ENCODE peak calls at places on chromosomes 3 and 15, in four cellular contexts. L is astrocyte of the cerebellum, G is retinal pigment epithelial cell, B is tibial artery. E is an unnamed sample.

GRCh38 chr3:113241292-113242033 is 30.1 kb downstream of the BOC start:
- DNase-seq in L (no peak), G (no peak), B (no peak), E (no peak)

GRCh38 chr15:29270169-29270955 is 740 bp upstream of the NSMCE3 start:
- DNase-seq in L (no peak), G (peak), B (no peak), E (no peak)

GRCh38 chr3:30198162-30198561 is 408.2 kb upstream of the TGFBR2 start:
- DNase-seq in L (no peak), G (no peak), B (no peak), E (no peak)

GRCh38 chr15:72859023-72859756 is 75.6 kb upstream of the ADPGK start:
- DNase-seq in L (no peak), G (no peak), B (no peak), E (no peak)

GRCh38 chr3:44831241-44831640 is 30.5 kb upstream of the TMEM42 start:
- DNase-seq in L (no peak), G (no peak), B (no peak), E (no peak)

GRCh38 chr3:179493260-179493659 is 42.0 kb upstream of the GNB4 start:
- DNase-seq in L (no peak), G (no peak), B (no peak), E (no peak)

GRCh38 chr3:186099178-186099577 is 9.7 kb downstream of the ETV5 start:
- DNase-seq in L (peak), G (peak), B (peak), E (no peak)

GRCh38 chr3:35709691-35710090 is 70.4 kb downstream of the ARPP21 start:
- DNase-seq in L (peak), G (no peak), B (no peak), E (no peak)

GRCh38 chr3:58998476-58999117 is 51.2 kb downstream of the CFAP20DC start:
- DNase-seq in L (peak), G (peak), B (no peak), E (peak)

GRCh38 chr3:183058351-183058750 is 40.9 kb downstream of the MCCC1 start:
- DNase-seq in L (no peak), G (no peak), B (no peak), E (no peak)

GRCh38 chr3:133468251-133468721 is 68.4 kb downstream of the BFSP2 start:
- DNase-seq in L (no peak), G (no peak), B (no peak), E (no peak)

GRCh38 chr3:51982352-51982837 is 940 bp upstream of the ACY1 start:
- DNase-seq in L (no peak), G (no peak), B (no peak), E (no peak)

GRCh38 chr3:132268956-132269355 is 48.3 kb upstream of the ACP3 start:
- DNase-seq in L (no peak), G (no peak), B (no peak), E (no peak)
- TF ChIP-seq CTCF in L (peak), G (peak), B (no peak), E (peak)

GRCh38 chr3:38707730-38708129 is 58.2 kb upstream of the SCN5A start:
- DNase-seq in L (no peak), G (no peak), B (no peak), E (no peak)
- TF ChIP-seq CTCF in L (peak), G (peak), B (no peak), E (peak)

GRCh38 chr3:175956964-175957363 is 1097.8 kb downstream of the NAALADL2 start:
- DNase-seq in L (no peak), G (no peak), B (no peak), E (no peak)
- TF ChIP-seq CTCF in L (peak), G (peak), B (no peak), E (peak)

GRCh38 chr3:55720614-55721013 is 233.5 kb upstream of the WNT5A start:
- DNase-seq in L (peak), G (no peak), B (no peak), E (peak)
- TF ChIP-seq CTCF in L (peak), G (no peak), B (no peak), E (peak)

GRCh38 chr3:128320551-128321340 is 145.9 kb downstream of the DNAJB8 start:
- DNase-seq in L (no peak), G (no peak), B (no peak), E (no peak)

GRCh38 chr3:128319741-128320141 is 146.9 kb downstream of the DNAJB8 start:
- DNase-seq in L (no peak), G (no peak), B (no peak), E (no peak)

GRCh38 chr3:128322030-128323022 is 144.4 kb downstream of the DNAJB8 start:
- DNase-seq in L (no peak), G (no peak), B (no peak), E (no peak)

GRCh38 chr3:128323206-128324081 is 143.2 kb downstream of the DNAJB8 start:
- DNase-seq in L (no peak), G (no peak), B (no peak), E (no peak)

GRCh38 chr3:128321418-128321817 is 145.3 kb downstream of the DNAJB8 start:
- DNase-seq in L (no peak), G (no peak), B (no peak), E (no peak)
- TF ChIP-seq CTCF in L (no peak), G (no peak), B (no peak), E (no peak)

GRCh38 chr3:127762077-127762786 is 60.1 kb downstream of the MGLL start:
- DNase-seq in L (no peak), G (peak), B (peak), E (no peak)
- TF ChIP-seq CTCF in L (no peak), G (no peak), B (no peak), E (no peak)

GRCh38 chr15:33608714-33609113 is 297.9 kb downstream of the RYR3 start:
- DNase-seq in L (no peak), G (no peak), B (no peak), E (no peak)
- TF ChIP-seq CTCF in L (peak), G (peak), B (peak), E (peak)

GRCh38 chr15:94131875-94132274 is 99.5 kb upstream of the MCTP2 start:
- DNase-seq in L (no peak), G (no peak), B (no peak), E (no peak)
- TF ChIP-seq CTCF in L (no peak), G (no peak), B (no peak), E (peak)

GRCh38 chr3:11847035-11847394 is 330 bp upstream of the TAMM41 start:
- DNase-seq in L (no peak), G (no peak), B (no peak), E (no peak)
- TF ChIP-seq CTCF in L (no peak), G (no peak), B (no peak), E (no peak)

E was measured in AG09319.